ENCODE peak calls at places on chromosomes 1 and 21, in nine cellular contexts. One of them, this sample, is unnamed.

GRCh38 chr1:12541274-12542137 is 76.5 kb downstream of the DHRS3 start:
- DNase-seq in A549: no peak
- DNase-seq in breast epithelium: peak
- DNase-seq in lower lobe of right lung: peak
- DNase-seq in DND-41: no peak
- DNase-seq in AG04450: no peak
- DNase-seq in HL-60: no peak
- DNase-seq in HCT116: no peak
- DNase-seq in GM23338: no peak
- DNase-seq in this sample: no peak

GRCh38 chr1:208027861-208028260 is 116.9 kb upstream of the CD34 start:
- DNase-seq in A549: no peak
- DNase-seq in breast epithelium: no peak
- DNase-seq in lower lobe of right lung: no peak
- DNase-seq in DND-41: no peak
- DNase-seq in AG04450: no peak
- DNase-seq in HL-60: no peak
- DNase-seq in HCT116: no peak
- DNase-seq in GM23338: no peak
- DNase-seq in this sample: no peak

GRCh38 chr1:108643492-108644333 is 17.2 kb downstream of the HENMT1 start:
- DNase-seq in A549: peak
- DNase-seq in breast epithelium: peak
- DNase-seq in lower lobe of right lung: no peak
- DNase-seq in DND-41: peak
- DNase-seq in AG04450: peak
- DNase-seq in HL-60: peak
- DNase-seq in HCT116: peak
- DNase-seq in GM23338: peak
- DNase-seq in this sample: no peak

GRCh38 chr1:156407760-156408159 is 38.7 kb downstream of the RHBG start:
- DNase-seq in A549: no peak
- DNase-seq in breast epithelium: no peak
- DNase-seq in lower lobe of right lung: no peak
- DNase-seq in DND-41: no peak
- DNase-seq in AG04450: no peak
- DNase-seq in HL-60: no peak
- DNase-seq in HCT116: no peak
- DNase-seq in GM23338: no peak
- DNase-seq in this sample: no peak

GRCh38 chr1:226100436-226101347 is 38.2 kb downstream of the H3-3A start:
- DNase-seq in A549: peak
- DNase-seq in breast epithelium: no peak
- DNase-seq in lower lobe of right lung: peak
- DNase-seq in DND-41: no peak
- DNase-seq in AG04450: no peak
- DNase-seq in HL-60: no peak
- DNase-seq in HCT116: no peak
- DNase-seq in GM23338: peak
- DNase-seq in this sample: peak

GRCh38 chr1:83905315-83905907 is 93.5 kb downstream of the TTLL7 start:
- DNase-seq in A549: no peak
- DNase-seq in breast epithelium: no peak
- DNase-seq in lower lobe of right lung: no peak
- DNase-seq in DND-41: peak
- DNase-seq in AG04450: no peak
- DNase-seq in HL-60: no peak
- DNase-seq in HCT116: no peak
- DNase-seq in GM23338: peak
- DNase-seq in this sample: no peak

GRCh38 chr1:176205322-176205914 is 1.7 kb downstream of the COP1 start:
- DNase-seq in A549: no peak
- DNase-seq in breast epithelium: no peak
- DNase-seq in lower lobe of right lung: no peak
- DNase-seq in DND-41: no peak
- DNase-seq in AG04450: no peak
- DNase-seq in HL-60: no peak
- DNase-seq in HCT116: no peak
- DNase-seq in GM23338: no peak
- DNase-seq in this sample: no peak

GRCh38 chr1:108880850-108881249 is 4.1 kb downstream of the GPSM2 start:
- DNase-seq in A549: no peak
- DNase-seq in breast epithelium: no peak
- DNase-seq in lower lobe of right lung: no peak
- DNase-seq in DND-41: no peak
- DNase-seq in AG04450: no peak
- DNase-seq in HL-60: no peak
- DNase-seq in HCT116: no peak
- DNase-seq in GM23338: no peak
- DNase-seq in this sample: no peak

GRCh38 chr1:112849425-112849966 is 106.5 kb downstream of the SLC16A1 start:
- DNase-seq in A549: no peak
- DNase-seq in breast epithelium: no peak
- DNase-seq in lower lobe of right lung: no peak
- DNase-seq in DND-41: no peak
- DNase-seq in AG04450: no peak
- DNase-seq in HL-60: no peak
- DNase-seq in HCT116: no peak
- DNase-seq in GM23338: peak
- DNase-seq in this sample: no peak

GRCh38 chr1:208418667-208419066 is 174.5 kb upstream of the PLXNA2 start:
- DNase-seq in A549: no peak
- DNase-seq in breast epithelium: no peak
- DNase-seq in lower lobe of right lung: no peak
- DNase-seq in DND-41: no peak
- DNase-seq in AG04450: no peak
- DNase-seq in HL-60: no peak
- DNase-seq in HCT116: no peak
- DNase-seq in GM23338: no peak
- DNase-seq in this sample: no peak

GRCh38 chr1:150551784-150552691 is 2.8 kb downstream of the ADAMTSL4 start:
- DNase-seq in A549: no peak
- DNase-seq in breast epithelium: peak
- DNase-seq in lower lobe of right lung: peak
- DNase-seq in DND-41: peak
- DNase-seq in AG04450: peak
- DNase-seq in HL-60: peak
- DNase-seq in HCT116: no peak
- DNase-seq in GM23338: no peak
- DNase-seq in this sample: no peak

GRCh38 chr21:18529253-18529652 is 125.7 kb upstream of the TMPRSS15 start:
- DNase-seq in A549: no peak
- DNase-seq in breast epithelium: no peak
- DNase-seq in lower lobe of right lung: no peak
- DNase-seq in DND-41: no peak
- DNase-seq in AG04450: no peak
- DNase-seq in HL-60: no peak
- DNase-seq in HCT116: no peak
- DNase-seq in GM23338: no peak
- DNase-seq in this sample: no peak

GRCh38 chr1:43469932-43470331 is 16.2 kb upstream of the HYI start:
- DNase-seq in A549: no peak
- DNase-seq in breast epithelium: no peak
- DNase-seq in lower lobe of right lung: no peak
- DNase-seq in DND-41: no peak
- DNase-seq in AG04450: no peak
- DNase-seq in HL-60: no peak
- DNase-seq in HCT116: no peak
- DNase-seq in GM23338: no peak
- DNase-seq in this sample: no peak

GRCh38 chr1:172637522-172637921 is 21.4 kb upstream of the FASLG start:
- DNase-seq in A549: no peak
- DNase-seq in breast epithelium: no peak
- DNase-seq in lower lobe of right lung: no peak
- DNase-seq in DND-41: no peak
- DNase-seq in AG04450: peak
- DNase-seq in HL-60: no peak
- DNase-seq in HCT116: no peak
- DNase-seq in GM23338: no peak
- DNase-seq in this sample: no peak

GRCh38 chr1:116923421-116923820 is 13.7 kb downstream of the PTGFRN start:
- DNase-seq in A549: no peak
- DNase-seq in breast epithelium: no peak
- DNase-seq in lower lobe of right lung: no peak
- DNase-seq in DND-41: no peak
- DNase-seq in AG04450: no peak
- DNase-seq in HL-60: no peak
- DNase-seq in HCT116: no peak
- DNase-seq in GM23338: no peak
- DNase-seq in this sample: no peak

GRCh38 chr1:5348732-5349465 is 643.3 kb downstream of the NPHP4 start:
- DNase-seq in A549: no peak
- DNase-seq in breast epithelium: no peak
- DNase-seq in lower lobe of right lung: no peak
- DNase-seq in DND-41: no peak
- DNase-seq in AG04450: no peak
- DNase-seq in HL-60: no peak
- DNase-seq in HCT116: no peak
- DNase-seq in GM23338: no peak
- DNase-seq in this sample: no peak

GRCh38 chr21:37932936-37933335 is 16.7 kb upstream of the KCNJ6 start:
- DNase-seq in A549: no peak
- DNase-seq in breast epithelium: no peak
- DNase-seq in lower lobe of right lung: no peak
- DNase-seq in DND-41: no peak
- DNase-seq in AG04450: no peak
- DNase-seq in HL-60: no peak
- DNase-seq in HCT116: no peak
- DNase-seq in GM23338: no peak
- DNase-seq in this sample: no peak

GRCh38 chr1:24594328-24594598 is 38.4 kb downstream of the NCMAP start:
- DNase-seq in A549: no peak
- DNase-seq in breast epithelium: no peak
- DNase-seq in lower lobe of right lung: no peak
- DNase-seq in DND-41: no peak
- DNase-seq in AG04450: no peak
- DNase-seq in HL-60: no peak
- DNase-seq in HCT116: no peak
- DNase-seq in GM23338: no peak
- DNase-seq in this sample: no peak

GRCh38 chr1:183582021-183582746 is 8.1 kb downstream of the NCF2 start:
- DNase-seq in A549: no peak
- DNase-seq in breast epithelium: no peak
- DNase-seq in lower lobe of right lung: no peak
- DNase-seq in DND-41: no peak
- DNase-seq in AG04450: no peak
- DNase-seq in HL-60: no peak
- DNase-seq in HCT116: no peak
- DNase-seq in GM23338: no peak
- DNase-seq in this sample: no peak

GRCh38 chr1:183578846-183579245 is 11.4 kb downstream of the NCF2 start:
- DNase-seq in A549: no peak
- DNase-seq in breast epithelium: no peak
- DNase-seq in lower lobe of right lung: no peak
- DNase-seq in DND-41: no peak
- DNase-seq in AG04450: no peak
- DNase-seq in HL-60: no peak
- DNase-seq in HCT116: no peak
- DNase-seq in GM23338: no peak
- DNase-seq in this sample: no peak

GRCh38 chr1:183577897-183578470 is 12.3 kb downstream of the NCF2 start:
- DNase-seq in A549: no peak
- DNase-seq in breast epithelium: no peak
- DNase-seq in lower lobe of right lung: no peak
- DNase-seq in DND-41: peak
- DNase-seq in AG04450: no peak
- DNase-seq in HL-60: no peak
- DNase-seq in HCT116: no peak
- DNase-seq in GM23338: no peak
- DNase-seq in this sample: no peak

GRCh38 chr1:183583466-183583865 is 6.8 kb downstream of the NCF2 start:
- DNase-seq in A549: no peak
- DNase-seq in breast epithelium: no peak
- DNase-seq in lower lobe of right lung: peak
- DNase-seq in DND-41: no peak
- DNase-seq in AG04450: no peak
- DNase-seq in HL-60: peak
- DNase-seq in HCT116: no peak
- DNase-seq in GM23338: no peak
- DNase-seq in this sample: no peak

GRCh38 chr1:183580281-183580682 is 10.0 kb downstream of the NCF2 start:
- DNase-seq in A549: peak
- DNase-seq in breast epithelium: no peak
- DNase-seq in lower lobe of right lung: no peak
- DNase-seq in DND-41: peak
- DNase-seq in AG04450: no peak
- DNase-seq in HL-60: peak
- DNase-seq in HCT116: peak
- DNase-seq in GM23338: peak
- DNase-seq in this sample: no peak
- TF ChIP-seq CTCF in A549: peak
- TF ChIP-seq CTCF in breast epithelium: no peak
- TF ChIP-seq CTCF in lower lobe of right lung: peak
- TF ChIP-seq CTCF in DND-41: peak
- TF ChIP-seq CTCF in AG04450: peak
- TF ChIP-seq CTCF in HL-60: peak
- TF ChIP-seq CTCF in HCT116: peak
- TF ChIP-seq CTCF in GM23338: peak
- TF ChIP-seq CTCF in this sample: no peak

GRCh38 chr1:221416723-221417122 is 325.2 kb downstream of the DUSP10 start:
- DNase-seq in A549: no peak
- DNase-seq in breast epithelium: no peak
- DNase-seq in lower lobe of right lung: no peak
- DNase-seq in DND-41: no peak
- DNase-seq in AG04450: no peak
- DNase-seq in HL-60: no peak
- DNase-seq in HCT116: no peak
- DNase-seq in GM23338: no peak
- DNase-seq in this sample: no peak
- H3K4me3 ChIP-seq in A549: no peak
- H3K4me3 ChIP-seq in breast epithelium: no peak
- H3K4me3 ChIP-seq in lower lobe of right lung: no peak
- H3K4me3 ChIP-seq in DND-41: no peak
- H3K4me3 ChIP-seq in AG04450: no peak
- H3K4me3 ChIP-seq in HL-60: no peak
- H3K4me3 ChIP-seq in HCT116: no peak
- H3K4me3 ChIP-seq in GM23338: no peak
- H3K4me3 ChIP-seq in this sample: no peak

DNA sequence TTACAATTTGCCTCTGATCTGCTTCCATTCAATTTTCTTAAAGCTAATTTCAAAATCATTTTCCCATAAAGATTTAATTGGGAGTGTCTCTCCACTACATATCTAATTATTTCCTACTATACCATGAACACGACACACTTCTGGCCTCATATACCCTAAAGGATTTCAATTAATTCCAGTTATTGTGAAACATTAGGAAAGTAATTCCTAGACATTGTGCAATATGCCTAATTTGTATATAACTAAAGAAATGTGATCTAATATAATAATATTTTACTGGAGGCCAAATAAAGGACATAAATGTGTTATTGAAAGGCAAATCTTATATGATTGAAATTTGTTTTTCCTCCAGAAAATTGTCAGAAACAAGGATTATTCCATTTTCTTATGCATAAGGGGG is 727.2 kb upstream of the ADGRL2 start:
- DNase-seq in A549: no peak
- DNase-seq in breast epithelium: no peak
- DNase-seq in lower lobe of right lung: no peak
- DNase-seq in DND-41: no peak
- DNase-seq in AG04450: no peak
- DNase-seq in HL-60: no peak
- DNase-seq in HCT116: no peak
- DNase-seq in GM23338: no peak
- DNase-seq in this sample: no peak
- H3K27ac ChIP-seq in A549: no peak
- H3K27ac ChIP-seq in breast epithelium: no peak
- H3K27ac ChIP-seq in lower lobe of right lung: no peak
- H3K27ac ChIP-seq in DND-41: no peak
- H3K27ac ChIP-seq in AG04450: no peak
- H3K27ac ChIP-seq in HL-60: no peak
- H3K27ac ChIP-seq in HCT116: no peak
- H3K27ac ChIP-seq in GM23338: no peak
- H3K27ac ChIP-seq in this sample: no peak

GRCh38 chr1:39173119-39173994 is 31.1 kb upstream of the MACF1 start:
- DNase-seq in A549: no peak
- DNase-seq in breast epithelium: no peak
- DNase-seq in lower lobe of right lung: no peak
- DNase-seq in DND-41: no peak
- DNase-seq in AG04450: no peak
- DNase-seq in HL-60: no peak
- DNase-seq in HCT116: no peak
- DNase-seq in GM23338: no peak
- DNase-seq in this sample: no peak
- TF ChIP-seq CTCF in A549: no peak
- TF ChIP-seq CTCF in breast epithelium: no peak
- TF ChIP-seq CTCF in lower lobe of right lung: no peak
- TF ChIP-seq CTCF in DND-41: peak
- TF ChIP-seq CTCF in AG04450: no peak
- TF ChIP-seq CTCF in HL-60: no peak
- TF ChIP-seq CTCF in HCT116: peak
- TF ChIP-seq CTCF in GM23338: peak
- TF ChIP-seq CTCF in this sample: no peak